ENCODE peak calls at places on chromosomes 16 and 17, in nine cellular contexts. B, M, P, D, F, J, G, Q and S are unnamed samples.

GRCh38 chr17:65324574-65324973 is 187.4 kb downstream of the RGS9 start:
- DNase-seq in J (no peak), Q (no peak), D (peak; percentile 4), G (no peak), P (no peak), F (no peak), B (no peak), M (no peak), S (no peak)

GRCh38 chr16:8916541-8917225 is 34.5 kb downstream of the LITAFD start:
- DNase-seq in Q (no peak), P (no peak), B (no peak), M (peak; percentile 78), G (no peak), F (no peak), D (no peak), J (no peak), S (no peak)

GRCh38 chr17:65554568-65555223 is 6.8 kb downstream of the AXIN2 start:
- DNase-seq in P (no peak), Q (peak; percentile 58), J (no peak), F (peak; percentile 61), G (no peak), B (no peak), D (no peak), M (no peak), S (no peak)

GRCh38 chr16:81585785-81586184 is 141.2 kb downstream of the CMIP start:
- DNase-seq in D (no peak), Q (no peak), P (no peak), J (no peak), F (no peak), B (no peak), G (no peak), M (no peak), S (no peak)

GRCh38 chr17:36743130-36743529 is 141.7 kb downstream of the MRM1 start:
- DNase-seq in M (no peak), B (no peak), G (no peak), D (no peak), J (no peak), P (peak; percentile 79), F (no peak), Q (no peak), S (no peak)

GRCh38 chr16:84673203-84673535 is 24.9 kb downstream of the KLHL36 start:
- DNase-seq in P (no peak), D (no peak), Q (no peak), F (no peak), J (no peak), G (no peak), B (no peak), M (peak; percentile 58), S (no peak)

GRCh38 chr17:76517638-76518038 is 16.4 kb upstream of the RHBDF2 start:
- DNase-seq in J (no peak), F (no peak), P (no peak), G (no peak), M (no peak), D (no peak), B (no peak), Q (no peak), S (no peak)

GRCh38 chr17:2883544-2884203 is 87.4 kb downstream of the RAP1GAP2 start:
- DNase-seq in P (no peak), B (no peak), G (peak; percentile 91), F (peak; percentile 38), J (no peak), Q (peak; percentile 59), M (no peak), D (no peak), S (no peak)

GRCh38 chr17:42796066-42796758 is 2.3 kb downstream of the COA3 start:
- DNase-seq in M (no peak), F (no peak), P (no peak), J (no peak), B (no peak), G (no peak), Q (no peak), D (no peak), S (no peak)

GRCh38 chr17:12789976-12790805 is 893 bp downstream of the ARHGAP44 start:
- DNase-seq in D (no peak), G (peak; percentile 37), J (peak; percentile 27), P (peak; percentile 66), M (peak; percentile 41), B (no peak), F (peak; percentile 15), Q (no peak), S (peak; percentile 15)

GRCh38 chr17:27466376-27466747 is 10.1 kb downstream of the KSR1 start:
- DNase-seq in Q (no peak), D (no peak), J (no peak), F (no peak), M (no peak), G (no peak), P (peak; percentile 54), B (no peak), S (no peak)

GRCh38 chr16:50323335-50324011 is 45.3 kb downstream of the BRD7 start:
- DNase-seq in M (no peak), Q (peak; percentile 42), J (no peak), D (peak; percentile 53), G (no peak), F (no peak), P (no peak), B (peak; percentile 23), S (no peak)

GRCh38 chr16:49019826-49020401 is 261.7 kb downstream of the CBLN1 start:
- DNase-seq in M (no peak), G (peak; percentile 24), P (no peak), D (no peak), Q (peak; percentile 50), B (no peak), F (no peak), J (no peak), S (no peak)

GRCh38 chr16:85291302-85292148 is 179.3 kb upstream of the CIBAR2 start:
- DNase-seq in M (no peak), P (peak; percentile 78), Q (no peak), J (peak; percentile 66), B (no peak), G (no peak), F (peak; percentile 60), D (no peak), S (no peak)

GRCh38 chr16:89368604-89369249 is 121.6 kb downstream of the ANKRD11 start:
- DNase-seq in D (no peak), F (no peak), B (no peak), G (no peak), M (no peak), Q (peak; percentile 50), P (peak; percentile 29), J (no peak), S (no peak)

GRCh38 chr16:3960049-3960809 is 79.7 kb upstream of the CREBBP start:
- DNase-seq in G (no peak), D (no peak), F (no peak), P (no peak), J (no peak), Q (no peak), M (no peak), B (no peak), S (no peak)
- H3K4me3 ChIP-seq in G (peak overlapping the region; percentile 16), D (peak overlapping the region; percentile 45), F (peak overlapping the region; percentile 56), P (peak overlapping the region; percentile 47), J (peak overlapping the region; percentile 52), Q (peak overlapping the region; percentile 29), M (no peak overlapping the region), B (no peak overlapping the region), S (peak overlapping the region; percentile 10)

DNA sequence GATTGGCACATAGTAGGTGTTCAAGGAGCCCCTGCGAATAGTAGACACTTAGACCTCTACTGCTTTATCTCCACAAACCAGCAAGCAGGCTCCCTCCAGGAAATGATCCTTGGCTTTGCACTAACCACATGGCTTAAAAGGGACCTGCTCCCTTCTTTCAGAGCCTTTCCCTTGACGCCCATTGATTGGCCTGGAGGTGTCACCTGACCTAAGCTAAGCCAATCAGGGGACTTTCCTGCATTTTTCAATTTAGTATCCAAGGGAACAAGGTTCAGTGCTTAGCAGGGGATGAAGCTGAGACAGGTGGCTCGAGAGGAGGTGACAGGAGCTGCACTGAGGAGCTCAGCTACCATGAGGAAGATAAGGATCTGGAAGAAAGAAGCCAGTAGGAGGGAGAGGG is 52.8 kb downstream of the CLEC19A start:
- DNase-seq in P (no peak), F (no peak), M (no peak), G (no peak), J (no peak), Q (no peak), B (no peak), D (no peak), S (no peak)
- H3K27me3 ChIP-seq in P (no peaks in the 10 kb centered on the region), F (peaks cover 35% of the 10 kb centered on the region), M (no peaks in the 10 kb centered on the region), G (no peaks in the 10 kb centered on the region), J (no peaks in the 10 kb centered on the region), Q (no peaks in the 10 kb centered on the region), B (no peaks in the 10 kb centered on the region), D (no peaks in the 10 kb centered on the region), S (no peaks in the 10 kb centered on the region)

GRCh38 chr16:83138512-83138911 is 511.7 kb downstream of the CDH13 start:
- DNase-seq in D (no peak), P (no peak), J (no peak), F (no peak), Q (no peak), M (no peak), G (no peak), B (no peak), S (no peak)
- H3K4me1 ChIP-seq in D (no peaks in the 10 kb centered on the region), P (peaks cover 5% of the 10 kb centered on the region), J (no peaks in the 10 kb centered on the region), F (peaks cover under 1% of the 10 kb centered on the region), Q (peaks cover 5% of the 10 kb centered on the region), M (peaks cover 49% of the 10 kb centered on the region), G (no peaks in the 10 kb centered on the region), B (no peaks in the 10 kb centered on the region), S (no peaks in the 10 kb centered on the region)

GRCh38 chr16:16022683-16023064 is 73.3 kb downstream of the ABCC1 start:
- DNase-seq in J (no peak), M (no peak), B (no peak), P (no peak), F (no peak), G (no peak), Q (no peak), D (no peak), S (no peak)

GRCh38 chr16:16028311-16028999 is 79.0 kb downstream of the ABCC1 start:
- DNase-seq in J (peak; percentile 77), P (no peak), D (no peak), M (no peak), G (no peak), B (no peak), F (no peak), Q (no peak), S (no peak)

GRCh38 chr16:16027728-16028310 is 78.4 kb downstream of the ABCC1 start:
- DNase-seq in D (no peak), J (peak; percentile 90), B (no peak), G (no peak), F (no peak), P (no peak), M (no peak), Q (no peak), S (no peak)

GRCh38 chr16:16021988-16022682 is 72.7 kb downstream of the ABCC1 start:
- DNase-seq in D (peak; percentile 94), P (peak; percentile 92), G (peak; percentile 96), F (peak; percentile 97), B (no peak), Q (peak; percentile 96), M (no peak), J (peak; percentile 96), S (peak; percentile 96)

DNA sequence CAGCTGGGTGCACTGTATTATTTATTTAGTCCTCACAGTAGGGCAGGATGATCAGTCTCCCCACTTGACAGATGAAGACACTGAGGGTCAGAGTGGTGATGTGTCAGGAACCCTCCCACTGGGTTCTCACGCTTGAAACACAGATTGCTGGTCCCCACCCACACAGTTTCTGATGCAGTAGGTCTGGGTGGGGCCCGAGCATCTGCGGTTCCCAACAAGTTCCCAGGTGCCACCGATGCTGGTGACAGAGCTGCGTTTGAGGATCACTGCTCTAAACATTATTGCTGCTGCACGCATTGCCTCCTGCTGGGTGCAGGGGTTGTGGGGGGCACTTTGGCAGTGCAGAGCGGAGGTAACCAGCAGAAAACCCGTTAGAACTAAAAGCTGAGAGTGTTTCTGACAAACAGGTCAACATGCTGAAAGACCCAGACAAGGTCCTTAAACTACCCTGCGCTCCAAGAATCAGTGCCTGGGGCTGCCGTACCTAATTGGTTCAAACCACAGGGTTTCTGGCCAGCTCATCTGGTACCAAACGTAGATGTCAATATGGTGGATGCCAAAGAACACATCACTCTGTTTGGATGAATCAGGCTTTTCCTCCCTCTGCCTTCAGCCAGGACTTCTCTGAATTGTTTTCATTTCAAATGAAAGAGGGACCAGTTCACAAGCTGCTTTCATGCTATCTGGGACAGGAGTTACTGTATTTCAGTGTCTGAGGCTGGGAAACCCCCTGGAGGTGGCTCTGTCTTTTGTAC is 76.0 kb downstream of the ABCC1 start:
- DNase-seq in G (no peak), F (no peak), B (no peak), M (no peak), J (no peak), Q (peak; percentile 97), D (peak; percentile 35), P (no peak), S (no peak)
- H3K4me3 ChIP-seq in G (no peak overlapping the region), F (no peak overlapping the region), B (no peak overlapping the region), M (no peak overlapping the region), J (no peak overlapping the region), Q (no peak overlapping the region), D (no peak overlapping the region), P (no peak overlapping the region), S (no peak overlapping the region)